ENCODE peak calls at places on chromosomes 11 and 22, in four cellular contexts. L, U, B and Q are unnamed samples.

GRCh38 chr11:95703059-95703458 is 86.5 kb downstream of the FAM76B start:
- DNase-seq in U (no peak), L (no peak), B (no peak), Q (no peak)

GRCh38 chr22:21951931-21952465 is 650 bp downstream of the PPM1F start:
- DNase-seq in U (no peak), B (peak; percentile 73), L (no peak), Q (peak; percentile 84)

GRCh38 chr22:46563381-46564083 is 26.1 kb upstream of the CELSR1 start:
- DNase-seq in U (no peak), L (peak; percentile 75), B (peak; percentile 88), Q (peak; percentile 89)

GRCh38 chr11:8230178-8230859 is 33.4 kb downstream of the LMO1 start:
- DNase-seq in B (no peak), L (peak; percentile 27), U (no peak), Q (no peak)

GRCh38 chr22:38120359-38121110 is 10.1 kb upstream of the BAIAP2L2 start:
- DNase-seq in B (no peak), L (no peak), U (no peak), Q (no peak)

GRCh38 chr22:46043816-46044717 is 67.1 kb upstream of the WNT7B start:
- DNase-seq in L (peak; percentile 58), U (peak; percentile 79), B (peak; percentile 79), Q (no peak)

GRCh38 chr11:112786196-112786595 is 175.0 kb upstream of the NCAM1 start:
- DNase-seq in U (no peak), L (no peak), B (no peak), Q (no peak)

GRCh38 chr22:40541300-40541699 is 95.2 kb downstream of the MRTFA start:
- DNase-seq in B (no peak), U (no peak), L (no peak), Q (no peak)

GRCh38 chr22:35915477-35916013 is 113.1 kb downstream of the RBFOX2 start:
- DNase-seq in B (no peak), L (no peak), U (no peak), Q (no peak)

GRCh38 chr22:19234126-19234896 is 55.8 kb upstream of the SLC25A1 start:
- DNase-seq in B (no peak), U (no peak), L (no peak), Q (no peak)

GRCh38 chr11:17554487-17554886 is 7.4 kb downstream of the OTOG start:
- DNase-seq in B (no peak), U (no peak), L (peak; percentile 7), Q (peak; percentile 17)

GRCh38 chr11:91921974-91922373 is 302.6 kb upstream of the FAT3 start:
- DNase-seq in L (no peak), B (no peak), U (no peak), Q (no peak)

GRCh38 chr11:76642341-76642740 is 28.2 kb downstream of the LRRC32 start:
- DNase-seq in U (no peak), L (no peak), B (no peak), Q (no peak)

GRCh38 chr11:96049426-96049825 is 125.5 kb upstream of the MTMR2 start:
- DNase-seq in B (no peak), L (no peak), U (no peak), Q (no peak)

GRCh38 chr11:44727114-44727372 is 281 bp downstream of the TSPAN18 start:
- DNase-seq in B (no peak), U (no peak), L (no peak), Q (no peak)

GRCh38 chr11:130166457-130166784 is 6.8 kb downstream of the ST14 start:
- DNase-seq in U (no peak), B (no peak), L (no peak), Q (no peak)

GRCh38 chr11:11748706-11749365 is 92.9 kb upstream of the USP47 start:
- DNase-seq in L (no peak), U (no peak), B (no peak), Q (no peak)

GRCh38 chr11:80533463-80533862 is 1092.6 kb upstream of the TENM4 start:
- DNase-seq in U (no peak), B (no peak), L (no peak), Q (no peak)

GRCh38 chr11:7538023-7538422 is 24.2 kb downstream of the PPFIBP2 start:
- DNase-seq in U (no peak), L (no peak), B (peak; percentile 73), Q (no peak)

GRCh38 chr22:25837288-25837900 is 95.4 kb downstream of the MYO18B start:
- DNase-seq in L (no peak), B (no peak), U (peak; percentile 24), Q (no peak)

GRCh38 chr11:133997556-133997955 is 40.8 kb upstream of the IGSF9B start:
- DNase-seq in B (no peak), U (no peak), L (no peak), Q (peak; percentile 4)

GRCh38 chr11:60396382-60396781 is at the start of gene MS4A14:
- DNase-seq in U (no peak), B (no peak), L (no peak), Q (no peak)

GRCh38 chr11:45150943-45151342 is 4.5 kb downstream of the PRDM11 start:
- DNase-seq in B (no peak), U (peak; percentile 52), L (no peak), Q (peak; percentile 44)

GRCh38 chr22:35510481-35510934 is 30.1 kb upstream of the RASD2 start:
- DNase-seq in B (no peak), U (no peak), L (no peak), Q (no peak)

GRCh38 chr11:65440831-65441499 is 18.4 kb downstream of the NEAT1 start:
- DNase-seq in B (no peak), L (no peak), U (peak; percentile 73), Q (no peak)

GRCh38 chr22:20940178-20940790 is 23.1 kb downstream of the CRKL start:
- DNase-seq in L (no peak), U (no peak), B (no peak), Q (no peak)

GRCh38 chr11:130601141-130601540 is 152.7 kb downstream of the ADAMTS15 start:
- DNase-seq in L (no peak), U (peak; percentile 82), B (peak; percentile 89), Q (peak; percentile 81)

GRCh38 chr11:66465371-66466224 is 1.1 kb upstream of the PELI3 start:
- DNase-seq in L (no peak), U (no peak), B (no peak), Q (no peak)
- H3K4me3 ChIP-seq in L (peak overlapping the region; percentile 78), U (peak overlapping the region; percentile 87), B (peak overlapping the region; percentile 77), Q (no peak overlapping the region)

GRCh38 chr11:48150213-48150612 is 66.4 kb upstream of the OR4B1 start:
- DNase-seq in L (no peak), B (no peak), U (no peak), Q (no peak)

GRCh38 chr11:48148749-48149148 is 67.9 kb upstream of the OR4B1 start:
- DNase-seq in B (no peak), U (no peak), L (no peak), Q (no peak)

DNA sequence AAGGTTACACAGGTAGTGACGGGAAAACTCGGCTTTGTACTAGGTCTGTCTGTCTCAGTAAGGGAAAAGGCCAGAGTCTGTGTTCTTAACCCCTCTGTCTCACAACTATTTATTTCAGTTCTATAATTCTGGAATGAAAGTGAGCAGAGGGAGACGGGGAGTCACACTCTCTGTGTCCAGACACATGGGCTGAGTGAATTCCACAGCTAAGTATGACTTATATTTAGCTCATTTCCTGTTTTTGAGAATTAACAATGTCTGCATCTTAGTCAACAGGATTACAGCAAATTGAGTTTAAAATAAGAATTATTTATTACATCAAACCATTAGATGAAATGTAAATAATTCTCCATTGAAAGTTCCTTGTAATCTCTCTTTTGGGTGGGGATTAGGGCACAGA is 62.4 kb upstream of the OR4B1 start:
- DNase-seq in U (no peak), B (no peak), L (no peak), Q (no peak)
- H3K4me3 ChIP-seq in U (no peak overlapping the region), B (no peak overlapping the region), L (no peak overlapping the region), Q (no peak overlapping the region)

GRCh38 chr11:13229675-13230359 is 47.8 kb upstream of the BMAL1 start:
- DNase-seq in B (no peak), L (no peak), U (no peak), Q (no peak)
- H3K4me3 ChIP-seq in B (no peak overlapping the region), L (no peak overlapping the region), U (no peak overlapping the region), Q (no peak overlapping the region)

GRCh38 chr11:69983897-69984438 is 94.1 kb upstream of the ANO1 start:
- DNase-seq in L (no peak), B (no peak), U (no peak), Q (no peak)
- H3K4me3 ChIP-seq in L (no peak overlapping the region), B (no peak overlapping the region), U (peak overlapping the region; percentile 39), Q (no peak overlapping the region)

GRCh38 chr11:27717801-27718229 is 17.6 kb upstream of the BDNF start:
- DNase-seq in U (no peak), L (no peak), B (no peak), Q (no peak)
- H3K4me3 ChIP-seq in U (peak overlapping the region; percentile 72), L (peak overlapping the region; percentile 67), B (peak overlapping the region; percentile 55), Q (peak overlapping the region; percentile 36)

GRCh38 chr22:50260434-50260800 is 1.1 kb downstream of the MAPK12 start:
- DNase-seq in B (no peak), U (no peak), L (no peak), Q (no peak)

GRCh38 chr22:50262460-50262911 is 1.0 kb upstream of the MAPK12 start:
- DNase-seq in U (no peak), L (no peak), B (peak; percentile 83), Q (no peak)

GRCh38 chr22:50260801-50261614 is 475 bp downstream of the MAPK12 start:
- DNase-seq in L (peak; percentile 76), B (peak; percentile 78), U (no peak), Q (no peak)

GRCh38 chr22:50262973-50263617 is 1.6 kb upstream of the MAPK12 start:
- DNase-seq in B (no peak), L (no peak), U (no peak), Q (no peak)

GRCh38 chr22:50261615-50262459 is at the start of gene MAPK12:
- DNase-seq in U (no peak), L (no peak), B (peak; percentile 85), Q (no peak)
- H3K4me3 ChIP-seq in U (peak within 1 kb of the TSS; percentile 70), L (peak within 1 kb of the TSS; percentile 69), B (peak within 1 kb of the TSS; percentile 84), Q (peak within 1 kb of the TSS; percentile 23)

DNA sequence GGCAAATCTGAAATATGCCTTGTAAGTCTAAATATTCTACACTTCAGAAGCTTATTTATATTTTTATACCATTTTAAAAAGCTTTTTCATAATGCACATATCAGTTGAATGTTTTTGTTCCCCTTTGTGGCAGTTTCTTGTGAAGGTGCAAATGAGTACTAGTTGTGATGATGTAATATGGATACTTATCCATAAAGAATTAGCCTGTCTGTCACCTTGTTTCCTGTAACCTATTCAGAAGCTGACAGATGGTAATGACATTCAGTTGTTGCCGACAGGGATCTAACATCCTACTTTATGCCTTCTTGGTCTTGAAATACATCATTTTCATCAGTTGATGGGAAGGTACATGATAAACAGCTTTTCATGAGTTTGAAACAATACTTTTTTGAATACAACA is 2.9 kb downstream of the QSER1 start:
- DNase-seq in B (no peak), U (no peak), L (no peak), Q (no peak)
- H3K4me3 ChIP-seq in B (no peak overlapping the region), U (no peak overlapping the region), L (no peak overlapping the region), Q (no peak overlapping the region)

GRCh38 chr11:105598371-105598770 is 11.5 kb upstream of the GRIA4 start:
- DNase-seq in U (no peak), B (no peak), L (no peak), Q (no peak)
- H3K4me3 ChIP-seq in U (no peak overlapping the region), B (no peak overlapping the region), L (no peak overlapping the region), Q (no peak overlapping the region)